ENCODE peak calls at places on chromosomes 12 and 14, in four cellular contexts. L is HCT116, Y is HepG2, S is K562. P is an unnamed sample.
A peak's percentile ranks its signal among the peaks of the same experiment; 100 is the strongest.

GRCh38 chr12:462936-463705 is 3.4 kb downstream of the B4GALNT3 start:
- DNase-seq in L (no peak), Y (no peak), S (no peak), P (no peak)

GRCh38 chr12:2311001-2311778 is 258.4 kb downstream of the CACNA1C start:
- DNase-seq in L (no peak), Y (no peak), S (no peak), P (no peak)

GRCh38 chr12:97941686-97942354 is 479.2 kb downstream of the RMST start:
- DNase-seq in L (no peak), Y (peak; percentile 60), S (no peak), P (no peak)

GRCh38 chr14:104603623-104604401 is 760 bp downstream of the TMEM179 start:
- DNase-seq in L (no peak), Y (no peak), S (no peak), P (no peak)

GRCh38 chr12:14239350-14239934 is 126.0 kb upstream of the ATF7IP start:
- DNase-seq in L (no peak), Y (peak; percentile 85), S (no peak), P (no peak)

GRCh38 chr14:76770521-76771431 is 9.5 kb downstream of the VASH1 start:
- DNase-seq in L (no peak), Y (no peak), S (no peak), P (no peak)

GRCh38 chr12:67721216-67721615 is 72.7 kb downstream of the DYRK2 start:
- DNase-seq in L (no peak), Y (no peak), S (no peak), P (no peak)

GRCh38 chr14:96497087-96497486 is 5.1 kb upstream of the PAPOLA start:
- DNase-seq in L (no peak), Y (no peak), S (no peak), P (no peak)

GRCh38 chr12:47377414-47378221 is 297.9 kb upstream of the AMIGO2 start:
- DNase-seq in L (no peak), Y (no peak), S (peak; percentile 79), P (no peak)

GRCh38 chr12:31651893-31652521 is 7.5 kb upstream of the ETFBKMT start:
- DNase-seq in L (no peak), Y (no peak), S (peak; percentile 60), P (no peak)

GRCh38 chr14:103123634-103124500 is 606 bp downstream of the TNFAIP2 start:
- DNase-seq in L (no peak), Y (no peak), S (peak; percentile 59), P (no peak)

GRCh38 chr14:94671870-94672444 is 59.8 kb downstream of the SERPINA3 start:
- DNase-seq in L (no peak), Y (peak; percentile 53), S (no peak), P (no peak)

GRCh38 chr12:109191621-109192250 is 75.3 kb downstream of the ACACB start:
- DNase-seq in L (no peak), Y (no peak), S (no peak), P (no peak)

GRCh38 chr12:5197127-5197526 is 153.4 kb downstream of the KCNA5 start:
- DNase-seq in L (no peak), Y (no peak), S (no peak), P (no peak)

GRCh38 chr14:97039717-97040363 is 242.7 kb downstream of the VRK1 start:
- DNase-seq in L (no peak), Y (no peak), S (no peak), P (no peak)

GRCh38 chr12:129381717-129382116 is 522.1 kb downstream of the TMEM132D start:
- DNase-seq in L (no peak), Y (no peak), S (no peak), P (no peak)

GRCh38 chr14:68145539-68145938 is 326.0 kb downstream of the RAD51B start:
- DNase-seq in L (no peak), Y (no peak), S (no peak), P (no peak)

GRCh38 chr14:68143341-68143807 is 323.8 kb downstream of the RAD51B start:
- DNase-seq in L (no peak), Y (no peak), S (no peak), P (no peak)

GRCh38 chr14:68144051-68144681 is 324.6 kb downstream of the RAD51B start:
- DNase-seq in L (no peak), Y (peak; percentile 44), S (peak; percentile 2), P (no peak)

GRCh38 chr14:68146812-68147211 is 327.2 kb downstream of the RAD51B start:
- DNase-seq in L (peak; percentile 81), Y (no peak), S (no peak), P (no peak)

GRCh38 chr14:68145036-68145435 is 325.5 kb downstream of the RAD51B start:
- DNase-seq in L (no peak), Y (no peak), S (no peak), P (no peak)
- H3K4me1 ChIP-seq in L (peaks cover 80% of the 10 kb centered on the region), Y (peaks cover 33% of the 10 kb centered on the region), S (no peaks in the 10 kb centered on the region), P (no peaks in the 10 kb centered on the region)

DNA sequence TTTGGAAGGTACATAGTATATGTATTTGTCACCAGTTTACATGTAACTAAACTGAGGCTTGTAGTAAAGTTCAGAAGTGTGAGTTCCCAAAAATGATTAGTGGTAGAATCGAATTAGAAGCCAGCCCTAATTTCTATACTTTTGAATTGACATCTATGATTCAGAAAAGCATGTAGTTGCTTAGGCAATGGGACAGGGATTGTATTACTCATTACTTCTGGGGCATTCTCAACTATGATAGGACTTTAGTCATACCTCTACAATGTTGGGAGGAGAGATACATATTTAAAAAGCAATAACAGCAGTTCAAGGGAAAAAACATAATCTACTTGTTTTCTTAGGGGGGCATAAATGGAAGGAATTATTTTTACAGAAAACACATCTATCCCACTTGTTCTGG is 277.9 kb upstream of the E2F7 start:
- DNase-seq in L (no peak), Y (no peak), S (no peak), P (no peak)
- TF ChIP-seq ZNF274 in L (no peak), Y (no peak), S (no peak), P (no peak)

GRCh38 chr14:89308232-89308959 is 108.6 kb downstream of the FOXN3 start:
- DNase-seq in L (no peak), Y (no peak), S (no peak), P (no peak)

GRCh38 chr14:89304972-89305703 is 111.9 kb downstream of the FOXN3 start:
- DNase-seq in L (no peak), Y (no peak), S (no peak), P (no peak)

GRCh38 chr14:89309670-89310177 is 107.3 kb downstream of the FOXN3 start:
- DNase-seq in L (no peak), Y (no peak), S (no peak), P (no peak)

GRCh38 chr14:89310211-89310610 is 106.8 kb downstream of the FOXN3 start:
- DNase-seq in L (no peak), Y (no peak), S (no peak), P (no peak)

DNA sequence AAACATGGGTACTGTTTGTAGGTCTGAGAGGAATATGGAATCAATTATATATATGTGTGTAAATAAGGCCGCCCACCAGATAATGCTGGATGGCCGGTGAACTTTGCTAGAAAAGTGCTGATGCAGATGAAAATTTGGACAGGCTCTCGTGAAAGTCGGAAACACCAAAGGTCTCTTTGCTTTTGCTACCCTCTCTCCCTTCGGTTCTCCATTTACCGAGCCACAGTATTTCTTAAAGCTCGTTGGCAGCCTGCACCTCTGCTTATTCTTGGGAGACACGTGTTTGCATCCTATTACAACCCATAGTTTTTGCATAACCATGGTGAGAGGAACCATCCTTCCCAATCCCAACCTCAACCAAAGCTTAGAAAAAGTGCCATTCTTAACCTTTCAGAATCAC is 109.6 kb downstream of the FOXN3 start:
- DNase-seq in L (no peak), Y (no peak), S (no peak), P (no peak)
- H3K4me3 ChIP-seq in L (no peak overlapping the region), Y (no peak overlapping the region), S (no peak overlapping the region), P (no peak overlapping the region)

GRCh38 chr14:59342108-59342507 is 123.1 kb downstream of the GPR135 start:
- DNase-seq in L (no peak), Y (no peak), S (no peak), P (no peak)

GRCh38 chr14:59339526-59339925 is 125.7 kb downstream of the GPR135 start:
- DNase-seq in L (no peak), Y (no peak), S (no peak), P (no peak)

GRCh38 chr14:59343585-59343984 is 121.6 kb downstream of the GPR135 start:
- DNase-seq in L (no peak), Y (no peak), S (no peak), P (no peak)

GRCh38 chr14:59344711-59345455 is 120.3 kb downstream of the GPR135 start:
- DNase-seq in L (no peak), Y (no peak), S (no peak), P (no peak)

DNA sequence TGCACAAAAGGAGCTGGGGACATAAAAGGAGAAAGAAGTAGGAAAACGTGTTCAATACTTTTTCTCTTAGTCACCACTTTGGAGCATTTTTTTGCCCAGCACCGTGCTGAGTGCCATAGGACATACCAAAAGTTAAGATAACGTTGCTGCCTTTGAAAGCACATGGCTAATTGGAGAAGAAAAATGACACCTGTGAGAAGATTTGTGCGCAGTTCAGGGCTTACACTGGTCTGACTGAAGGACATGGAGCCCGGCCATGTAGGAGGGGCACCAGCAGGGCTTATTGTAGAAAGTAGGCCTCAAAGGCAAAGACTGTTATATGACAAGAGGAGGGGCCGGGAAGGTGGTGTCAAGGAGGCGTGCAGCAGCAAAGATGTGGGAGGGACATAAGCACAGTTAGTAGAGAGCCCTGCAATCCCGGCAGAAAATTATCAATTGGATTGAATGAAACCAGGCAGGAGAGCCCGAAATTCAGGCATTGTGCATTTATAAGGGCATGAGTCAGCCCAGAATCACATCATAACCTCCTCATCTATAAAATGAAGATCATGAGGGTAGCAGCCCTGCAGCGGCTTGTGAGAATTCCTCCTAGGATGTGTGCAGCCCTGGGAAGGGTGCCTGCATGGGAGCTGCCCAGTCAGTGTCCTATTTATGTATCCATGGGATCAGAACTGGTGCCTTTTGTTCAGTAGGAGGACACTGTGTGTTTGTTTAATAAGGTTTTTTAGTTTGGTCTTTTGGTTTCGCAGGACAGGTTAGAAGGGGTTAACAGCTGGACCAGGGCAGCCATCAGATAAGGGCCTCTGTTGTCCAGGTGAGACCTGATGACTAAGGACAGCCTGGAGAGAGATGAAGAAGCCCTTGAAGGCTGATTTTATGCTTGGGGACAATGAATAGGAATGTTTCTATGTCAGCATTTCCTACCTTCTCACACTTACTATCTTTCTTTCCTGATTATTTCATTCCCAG is 122.4 kb downstream of the GPR135 start:
- DNase-seq in L (peak; percentile 28), Y (no peak), S (no peak), P (no peak)
- H3K4me1 ChIP-seq in L (peaks cover 30% of the 10 kb centered on the region), Y (peaks cover 11% of the 10 kb centered on the region), S (no peaks in the 10 kb centered on the region), P (peaks cover 2% of the 10 kb centered on the region)

GRCh38 chr12:51896236-51896635 is 8.3 kb downstream of the ANKRD33 start:
- DNase-seq in L (no peak), Y (no peak), S (no peak), P (no peak)

GRCh38 chr12:51898937-51899336 is 8.4 kb upstream of the ACVRL1 start:
- DNase-seq in L (no peak), Y (no peak), S (no peak), P (no peak)

GRCh38 chr12:51895378-51896135 is 7.7 kb downstream of the ANKRD33 start:
- DNase-seq in L (no peak), Y (no peak), S (no peak), P (no peak)

GRCh38 chr12:51898506-51898905 is 8.8 kb upstream of the ACVRL1 start:
- DNase-seq in L (no peak), Y (no peak), S (no peak), P (no peak)

DNA sequence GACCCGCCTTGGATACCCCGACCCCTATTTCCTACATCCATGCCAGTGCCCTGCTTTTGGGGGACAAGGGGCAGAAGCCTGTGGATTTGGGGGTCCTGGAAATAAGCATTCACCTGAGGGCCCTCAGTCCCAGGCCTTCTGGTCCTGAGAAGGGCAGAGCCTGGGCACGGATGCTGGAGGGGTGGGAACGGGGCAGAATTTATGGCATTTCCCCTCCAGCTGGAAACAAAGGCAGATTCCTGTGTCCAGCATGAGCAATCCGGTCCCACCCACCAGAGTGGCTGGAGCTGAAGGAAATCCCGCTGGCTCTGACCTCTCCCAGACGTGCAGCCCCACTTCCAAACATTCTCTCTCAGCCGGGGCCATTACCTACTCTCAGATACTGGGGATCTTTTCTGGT is 9.3 kb downstream of the ANKRD33 start:
- DNase-seq in L (no peak), Y (no peak), S (no peak), P (no peak)
- TF ChIP-seq ZNF274 in L (no peak), Y (no peak), S (no peak), P (no peak)